ENCODE peak calls at places on chromosomes 12 and 14, in nine cellular contexts. K, W, L, A, R, P, X, G and Y are unnamed samples.

GRCh38 chr12:43730283-43730682 is 28.3 kb downstream of the PUS7L start:
- DNase-seq in W (no peak), A (no peak), P (no peak), R (no peak), X (no peak), K (no peak), L (no peak), G (no peak), Y (no peak)

GRCh38 chr14:42420071-42420470 is 813.4 kb downstream of the LRFN5 start:
- DNase-seq in W (no peak), K (no peak), G (no peak), R (no peak), X (no peak), P (no peak), A (no peak), L (no peak), Y (no peak)

GRCh38 chr12:54363047-54363446 is 1.2 kb downstream of the GPR84 start:
- DNase-seq in W (no peak), P (no peak), K (no peak), A (no peak), G (no peak), X (no peak), R (no peak), L (no peak), Y (no peak)

GRCh38 chr12:14769462-14769836 is 33.8 kb downstream of the WBP11 start:
- DNase-seq in P (peak; percentile 30), L (peak; percentile 30), X (no peak), W (no peak), A (no peak), G (no peak), R (no peak), K (no peak), Y (peak; percentile 91)

GRCh38 chr14:21822109-21822508 is 148.5 kb upstream of the OR4E1 start:
- DNase-seq in K (no peak), L (no peak), G (no peak), P (no peak), R (no peak), A (no peak), W (no peak), X (no peak), Y (no peak)

GRCh38 chr14:69312608-69313007 is 52.6 kb downstream of the GALNT16 start:
- DNase-seq in X (no peak), A (no peak), W (no peak), R (no peak), L (no peak), P (no peak), G (no peak), K (no peak), Y (no peak)

GRCh38 chr14:21668377-21668776 is 5.2 kb downstream of the OR4E1 start:
- DNase-seq in P (no peak), X (no peak), R (no peak), G (no peak), A (no peak), K (no peak), W (no peak), L (no peak), Y (no peak)

GRCh38 chr14:70281938-70282337 is 77.5 kb downstream of the COX16 start:
- DNase-seq in R (no peak), A (no peak), X (no peak), W (no peak), P (no peak), K (peak; percentile 57), G (no peak), L (no peak), Y (no peak)

GRCh38 chr14:72217164-72217563 is 284.9 kb downstream of the RGS6 start:
- DNase-seq in P (no peak), W (no peak), X (no peak), R (no peak), L (no peak), K (no peak), A (no peak), G (no peak), Y (no peak)

GRCh38 chr14:22547309-22547947 is 41.6 kb downstream of the DAD1 start:
- DNase-seq in W (no peak), A (no peak), G (peak; percentile 72), X (no peak), L (no peak), R (no peak), P (peak; percentile 54), K (no peak), Y (no peak)

GRCh38 chr12:6570264-6570887 is 2.3 kb upstream of the NOP2 start:
- DNase-seq in X (no peak), R (no peak), P (no peak), K (peak; percentile 62), G (no peak), W (no peak), L (peak; percentile 69), A (no peak), Y (peak; percentile 83)

GRCh38 chr14:21074398-21075272 is 4.5 kb downstream of the ARHGEF40 start:
- DNase-seq in R (no peak), L (no peak), X (no peak), G (no peak), K (no peak), A (no peak), P (no peak), W (no peak), Y (no peak)

GRCh38 chr12:1773937-1774655 is 46.3 kb upstream of the LRTM2 start:
- DNase-seq in W (no peak), A (no peak), R (no peak), L (no peak), P (no peak), X (no peak), K (no peak), G (no peak), Y (no peak)

GRCh38 chr14:38078393-38078792 is 129.3 kb upstream of the SSTR1 start:
- DNase-seq in G (no peak), K (peak; percentile 69), X (peak; percentile 85), W (no peak), A (no peak), R (no peak), P (no peak), L (no peak), Y (no peak)

GRCh38 chr12:76785407-76785806 is 21.5 kb downstream of the ZDHHC17 start:
- DNase-seq in G (no peak), K (no peak), P (no peak), W (no peak), A (no peak), R (no peak), L (no peak), X (no peak), Y (no peak)

GRCh38 chr14:103401223-103402214 is 16.3 kb downstream of the MARK3 start:
- DNase-seq in L (no peak), G (no peak), R (peak; percentile 57), X (no peak), W (peak; percentile 39), A (no peak), K (no peak), P (peak; percentile 16), Y (peak; percentile 64)

GRCh38 chr14:92323031-92323915 is at the start of gene SLC24A4:
- DNase-seq in R (no peak), W (no peak), A (no peak), X (no peak), P (no peak), L (peak; percentile 65), G (no peak), K (peak; percentile 38), Y (peak; percentile 31)

GRCh38 chr12:39692258-39692853 is 72.8 kb upstream of the ABCD2 start:
- DNase-seq in G (no peak), A (no peak), W (no peak), K (peak; percentile 38), L (no peak), X (no peak), P (no peak), R (no peak), Y (no peak)

GRCh38 chr12:113241191-113242017 is 20.1 kb downstream of the TPCN1 start:
- DNase-seq in P (no peak), K (peak; percentile 83), X (no peak), A (peak; percentile 59), W (peak; percentile 84), L (no peak), R (peak; percentile 85), G (no peak), Y (no peak)

GRCh38 chr12:76688001-76688400 is 75.9 kb upstream of the ZDHHC17 start:
- DNase-seq in L (no peak), P (no peak), K (no peak), X (no peak), A (no peak), W (no peak), R (no peak), G (no peak), Y (no peak)

GRCh38 chr12:101698782-101699347 is 1.4 kb downstream of the CHPT1 start:
- DNase-seq in W (no peak), P (no peak), K (no peak), G (no peak), R (no peak), L (no peak), X (no peak), A (no peak), Y (peak; percentile 18)

GRCh38 chr12:84924956-84925355 is 12.4 kb upstream of the SLC6A15 start:
- DNase-seq in P (no peak), A (no peak), R (no peak), K (no peak), G (no peak), L (no peak), X (no peak), W (no peak), Y (peak; percentile 41)

GRCh38 chr12:46671102-46671501 is 154.7 kb downstream of the SLC38A4 start:
- DNase-seq in R (no peak), P (no peak), L (no peak), X (no peak), A (no peak), G (no peak), W (no peak), K (no peak), Y (no peak)

GRCh38 chr12:115213538-115213961 is 529.6 kb upstream of the TBX3 start:
- DNase-seq in G (no peak), K (no peak), L (no peak), P (peak; percentile 32), W (no peak), A (no peak), R (no peak), X (no peak), Y (peak; percentile 42)

GRCh38 chr12:96652870-96653269 is 163.5 kb downstream of the CFAP54 start:
- DNase-seq in X (no peak), W (no peak), R (no peak), L (no peak), G (no peak), K (no peak), A (no peak), P (no peak), Y (no peak)

GRCh38 chr14:101500061-101500460 is 61.2 kb upstream of the DIO3 start:
- DNase-seq in G (no peak), R (no peak), A (no peak), X (no peak), W (no peak), L (no peak), K (no peak), P (no peak), Y (no peak)

GRCh38 chr12:109304485-109304884 is 4.6 kb downstream of the FOXN4 start:
- DNase-seq in L (peak; percentile 52), P (no peak), R (no peak), X (no peak), K (peak; percentile 6), G (peak; percentile 17), A (no peak), W (no peak), Y (no peak)

GRCh38 chr12:16606936-16607335 is 974 bp upstream of the LMO3 start:
- DNase-seq in P (no peak), R (no peak), G (no peak), W (no peak), A (no peak), L (no peak), X (no peak), K (peak; percentile 10), Y (peak; percentile 31)

GRCh38 chr14:92527724-92528123 is 14.1 kb downstream of the RIN3 start:
- DNase-seq in L (no peak), W (peak; percentile 32), G (no peak), X (no peak), R (no peak), P (no peak), K (no peak), A (no peak), Y (no peak)